ENCODE peak calls at places on chromosome 5, in ten cellular contexts. Q, G, Y, N, J, K, P, T, B and M are unnamed samples.

GRCh38 chr5:129459485-129460120 is 495 bp upstream of the ADAMTS19 start:
- DNase-seq in Y (peak; percentile 5), Q (peak; percentile 68), P (peak; percentile 87), G (no peak), N (peak; percentile 53), K (peak; percentile 73), T (peak; percentile 19), B (peak; percentile 4), J (no peak), M (peak; percentile 15)

GRCh38 chr5:142012186-142012785 is 541 bp downstream of the GNPDA1 start:
- DNase-seq in K (peak; percentile 14), N (peak; percentile 47), J (peak; percentile 32), Q (peak; percentile 48), P (peak; percentile 78), Y (peak; percentile 71), B (no peak), G (peak; percentile 49), T (peak; percentile 40), M (no peak)

GRCh38 chr5:82151622-82152021 is 126.5 kb downstream of the RPS23 start:
- DNase-seq in K (no peak), Y (no peak), Q (no peak), P (no peak), N (peak; percentile 74), J (no peak), T (no peak), G (no peak), B (peak; percentile 26), M (no peak)

GRCh38 chr5:66933066-66933465 is 263.5 kb downstream of the CD180 start:
- DNase-seq in P (no peak), N (peak; percentile 71), B (peak; percentile 86), T (no peak), Q (no peak), K (no peak), Y (no peak), G (no peak), J (no peak), M (peak; percentile 62)

GRCh38 chr5:162641142-162641813 is 573.7 kb downstream of the GABRG2 start:
- DNase-seq in J (no peak), N (no peak), Y (no peak), T (no peak), G (no peak), B (no peak), P (no peak), Q (no peak), K (no peak), M (no peak)

GRCh38 chr5:103867857-103868598 is 305.4 kb upstream of the NUDT12 start:
- DNase-seq in J (no peak), Y (no peak), K (no peak), N (no peak), Q (no peak), B (no peak), G (no peak), T (no peak), P (no peak), M (peak; percentile 53)

GRCh38 chr5:168683247-168683926 is 104.2 kb upstream of the PANK3 start:
- DNase-seq in N (no peak), K (no peak), P (no peak), Q (no peak), Y (no peak), T (no peak), J (no peak), G (no peak), B (no peak), M (no peak)

GRCh38 chr5:135989686-135990085 is 34.9 kb upstream of the LECT2 start:
- DNase-seq in Y (no peak), Q (no peak), N (no peak), B (no peak), G (no peak), T (peak; percentile 18), K (no peak), P (no peak), J (no peak), M (no peak)

GRCh38 chr5:102453716-102454115 is 45.1 kb downstream of the SLCO6A1 start:
- DNase-seq in J (no peak), Q (no peak), G (no peak), B (no peak), Y (no peak), K (no peak), N (no peak), T (no peak), P (no peak), M (no peak)

GRCh38 chr5:102451082-102451481 is 47.7 kb downstream of the SLCO6A1 start:
- DNase-seq in N (no peak), P (no peak), J (no peak), Q (no peak), G (no peak), T (no peak), B (no peak), K (no peak), Y (no peak), M (no peak)

DNA sequence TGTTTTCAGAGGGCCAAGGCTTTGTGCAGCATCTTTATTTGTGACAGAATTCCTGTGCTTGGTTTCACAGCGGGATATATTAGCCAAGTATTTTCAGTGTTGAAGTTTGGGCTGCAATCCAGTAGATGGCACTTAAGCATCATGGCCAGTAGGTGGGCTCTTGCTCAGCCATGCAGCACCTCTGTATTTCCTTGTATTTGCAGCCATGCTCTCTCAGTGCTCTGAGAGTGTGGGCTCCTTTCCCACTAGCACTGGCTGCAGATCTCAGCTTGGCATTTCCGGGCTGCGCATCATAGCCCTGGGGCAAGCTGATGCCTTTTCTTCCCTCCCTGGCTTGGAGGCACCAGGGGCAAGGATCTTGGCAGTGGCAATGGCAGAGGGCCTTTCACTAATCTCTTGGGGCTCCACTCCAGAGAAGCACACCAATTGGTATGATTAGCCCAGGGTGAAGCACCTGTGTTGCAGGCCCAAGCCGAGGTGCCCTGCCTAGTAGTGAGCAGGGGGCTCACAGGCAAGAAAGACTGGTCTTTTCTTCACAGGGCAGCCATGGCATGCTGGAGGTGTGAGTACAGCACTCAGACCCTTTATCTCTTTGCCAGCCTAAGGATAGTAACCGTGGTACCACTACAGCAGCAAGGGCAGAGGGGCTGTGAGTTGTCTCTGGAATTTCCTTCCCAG is 48.3 kb downstream of the SLCO6A1 start:
- DNase-seq in Y (peak; percentile 3), N (no peak), G (no peak), K (no peak), B (no peak), J (no peak), T (no peak), P (peak; percentile 53), Q (no peak), M (no peak)
- TF ChIP-seq CTCF in Y (no peak), N (no peak), G (no peak), K (no peak), B (no peak), J (no peak), T (no peak), P (peak; percentile 65), Q (no peak), M (no peak)

GRCh38 chr5:179763215-179763945 is 30.4 kb upstream of the LTC4S start:
- DNase-seq in J (peak; percentile 71), Q (peak; percentile 87), T (peak; percentile 80), N (peak; percentile 92), G (peak; percentile 64), P (peak; percentile 70), K (peak; percentile 72), Y (peak; percentile 80), B (peak; percentile 91), M (peak; percentile 55)

GRCh38 chr5:179762079-179762780 is 29.6 kb downstream of the MAML1 start:
- DNase-seq in Y (peak; percentile 15), G (no peak), N (no peak), J (no peak), T (no peak), B (no peak), K (no peak), Q (peak; percentile 22), P (no peak), M (no peak)

GRCh38 chr5:179762781-179763176 is 30.2 kb downstream of the MAML1 start:
- DNase-seq in Y (no peak), G (no peak), B (peak; percentile 75), T (no peak), Q (no peak), P (no peak), K (no peak), J (no peak), N (peak; percentile 78), M (peak; percentile 41)

GRCh38 chr5:179758905-179759304 is 26.3 kb downstream of the MAML1 start:
- DNase-seq in K (no peak), G (no peak), T (no peak), P (no peak), Y (no peak), N (no peak), Q (no peak), B (no peak), J (no peak), M (no peak)

DNA sequence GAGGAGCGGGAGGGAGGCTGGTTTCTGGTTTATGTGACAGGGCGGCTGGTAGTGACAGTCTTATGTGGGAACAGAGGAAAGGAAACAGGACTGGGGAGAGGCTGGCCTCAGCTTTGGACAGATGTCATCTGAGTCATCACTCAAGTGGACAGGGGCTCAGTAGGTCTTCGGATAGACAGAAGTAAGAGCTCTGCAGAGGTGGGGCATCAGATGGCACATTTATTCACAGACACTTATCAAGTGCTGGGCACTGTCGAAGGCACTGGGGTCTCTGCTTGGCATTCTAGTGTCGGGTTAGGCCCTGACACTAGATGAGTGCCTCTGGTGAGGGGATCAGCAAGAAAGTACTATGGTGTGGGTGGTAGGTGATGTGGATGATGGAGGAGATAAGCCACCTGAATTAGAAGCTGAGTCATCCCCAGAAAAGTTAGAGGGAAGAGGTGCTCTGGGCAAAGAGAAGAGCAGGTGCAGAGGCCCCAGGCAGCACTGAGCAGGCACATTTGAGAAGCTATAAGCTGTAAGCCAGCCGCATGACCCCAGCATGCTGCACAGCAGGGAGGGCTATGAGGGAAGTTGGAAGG is 27.4 kb downstream of the MAML1 start:
- DNase-seq in N (no peak), T (no peak), J (no peak), P (no peak), B (no peak), K (no peak), Y (no peak), G (no peak), Q (no peak), M (no peak)
- H3K4me1 ChIP-seq in N (peaks cover 23% of the 10 kb centered on the region), T (peaks cover 32% of the 10 kb centered on the region), J (peaks cover 54% of the 10 kb centered on the region), P (peaks cover 3% of the 10 kb centered on the region), B (peaks cover 26% of the 10 kb centered on the region), K (peaks cover 62% of the 10 kb centered on the region), Y (peaks cover 30% of the 10 kb centered on the region), G (peaks cover 13% of the 10 kb centered on the region), Q (peaks cover 27% of the 10 kb centered on the region), M (peaks cover 9% of the 10 kb centered on the region)

DNA sequence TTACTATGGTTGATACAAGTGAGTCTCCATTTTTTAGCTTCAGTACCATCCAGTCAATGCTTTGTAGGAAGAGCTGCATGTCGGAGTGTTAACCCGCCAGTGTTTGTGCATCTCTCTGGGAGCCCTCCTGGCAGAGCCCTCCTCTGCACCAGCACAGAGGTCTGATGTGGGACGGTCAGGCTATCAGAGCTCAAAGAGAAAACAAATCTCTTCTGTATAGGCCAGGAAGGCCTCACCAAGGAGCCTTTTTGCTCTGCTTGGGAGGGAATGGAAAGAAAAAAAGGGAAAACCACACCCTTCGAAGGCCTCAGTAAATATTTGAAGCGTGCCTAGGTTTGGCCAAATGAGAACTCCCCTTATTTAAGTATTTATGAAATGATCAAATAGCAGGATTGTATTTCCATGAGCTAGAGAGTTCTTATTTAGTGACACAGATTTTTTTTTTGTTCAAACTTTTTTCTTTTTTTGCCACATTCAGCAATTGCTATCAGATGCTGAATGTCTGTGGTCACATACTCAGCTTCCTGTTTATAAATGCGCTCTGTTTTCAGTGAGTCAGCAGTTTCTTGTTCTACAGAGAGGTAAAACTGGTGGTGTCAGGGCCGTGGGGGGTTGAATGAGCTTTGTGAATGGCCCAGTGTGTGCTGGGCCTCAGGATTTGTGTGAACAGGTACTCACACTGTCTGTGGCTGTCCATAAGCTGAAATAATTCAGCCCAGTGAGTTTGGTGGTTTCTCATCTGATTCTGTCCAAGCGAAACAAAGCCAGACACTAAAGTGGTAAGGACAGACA is 226.6 kb downstream of the SNX18 start:
- DNase-seq in Y (peak; percentile 16), J (no peak), B (peak; percentile 99), P (no peak), K (no peak), G (no peak), Q (peak; percentile 76), N (peak; percentile 99), T (no peak), M (peak; percentile 92)
- H3K27ac ChIP-seq in Y (no peak overlapping the region), J (no peak overlapping the region), B (peak overlapping the region; percentile 100), P (no peak overlapping the region), K (peak overlapping the region; percentile 56), G (peak overlapping the region; percentile 76), Q (peak overlapping the region; percentile 86), N (peak overlapping the region; percentile 77), T (peak overlapping the region; percentile 51), M (peak overlapping the region; percentile 50)

DNA sequence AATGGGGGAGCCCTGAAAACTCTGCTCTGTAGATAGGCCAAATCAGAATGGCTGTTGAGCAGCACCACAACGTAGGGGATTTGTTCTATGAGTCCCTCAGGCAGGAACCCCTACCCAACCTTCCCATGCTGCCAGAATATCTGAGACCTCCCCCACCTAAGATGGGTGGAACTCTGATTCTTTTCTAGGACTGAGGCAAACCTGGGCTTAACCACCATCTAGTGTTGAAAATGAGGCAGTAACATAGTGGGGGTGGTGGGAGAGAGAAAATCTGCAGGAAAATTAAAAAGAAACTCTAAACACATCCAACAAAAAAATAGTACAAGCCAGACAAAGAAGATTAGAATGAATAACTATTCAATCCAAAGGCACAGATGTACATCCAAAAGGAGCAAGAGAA is 228.4 kb downstream of the ATPSCKMT start:
- DNase-seq in K (no peak), Y (no peak), P (no peak), G (no peak), T (no peak), J (no peak), Q (no peak), N (no peak), B (peak; percentile 6), M (no peak)
- TF ChIP-seq CTCF in K (peak; percentile 23), Y (no peak), P (peak; percentile 31), G (no peak), T (no peak), J (no peak), Q (no peak), N (no peak), B (peak; percentile 27), M (no peak)